ENCODE peak calls at places on chromosomes 5 and 9, in four cellular contexts. F, L, A and O are unnamed samples.

GRCh38 chr5:22242532-22242931 is 610.6 kb downstream of the CDH12 start:
- DNase-seq in F (no peak), L (no peak), A (no peak), O (no peak)

GRCh38 chr9:97640290-97640689 is 6.7 kb downstream of the NCBP1 start:
- DNase-seq in F (no peak), L (no peak), A (no peak), O (no peak)

GRCh38 chr9:1100945-1101344 is 50.8 kb downstream of the DMRT2 start:
- DNase-seq in F (peak), L (no peak), A (no peak), O (no peak)

GRCh38 chr5:137836997-137837396 is 30.7 kb upstream of the MYOT start:
- DNase-seq in F (peak), L (no peak), A (no peak), O (no peak)

GRCh38 chr9:4987996-4988421 is 2.9 kb downstream of the JAK2 start:
- DNase-seq in F (peak), L (peak), A (no peak), O (peak)

GRCh38 chr9:131854334-131854733 is 114.5 kb upstream of the RAPGEF1 start:
- DNase-seq in F (peak), L (no peak), A (no peak), O (no peak)

GRCh38 chr5:164191240-164191639 is 685.8 kb downstream of the MAT2B start:
- DNase-seq in F (peak), L (no peak), A (no peak), O (no peak)

GRCh38 chr5:82985763-82986162 is 91.4 kb downstream of the TMEM167A start:
- DNase-seq in F (no peak), L (no peak), A (no peak), O (no peak)

GRCh38 chr9:99911600-99911999 is 5.1 kb downstream of the STX17 start:
- DNase-seq in F (no peak), L (no peak), A (no peak), O (no peak)

GRCh38 chr5:149024477-149024876 is 38.4 kb downstream of the SH3TC2 start:
- DNase-seq in F (peak), L (no peak), A (no peak), O (no peak)

GRCh38 chr5:150740992-150741391 is 17.8 kb downstream of the DCTN4 start:
- DNase-seq in F (no peak), L (no peak), A (no peak), O (no peak)

GRCh38 chr5:18329346-18329745 is 695.1 kb downstream of the TAF11L14 start:
- DNase-seq in F (no peak), L (no peak), A (no peak), O (no peak)

DNA sequence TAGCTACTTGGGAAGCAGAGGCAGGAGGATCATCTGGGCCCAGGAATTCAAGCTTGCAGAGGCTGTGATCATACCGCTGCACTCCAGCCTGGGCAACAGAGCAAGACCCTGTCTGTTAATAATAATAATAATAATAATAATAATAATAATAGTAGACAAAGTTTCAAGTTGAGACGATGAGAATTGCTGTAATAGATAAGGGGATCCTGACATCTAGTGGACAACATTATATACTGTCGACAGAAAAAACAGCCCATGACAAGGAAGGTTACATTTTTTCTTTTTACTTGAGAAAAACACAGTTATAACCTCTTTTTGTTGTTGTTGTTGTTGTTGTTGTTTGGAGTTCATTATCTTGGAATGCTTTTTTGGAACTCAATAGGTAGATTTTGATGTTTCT is 35.3 kb downstream of the NDFIP1 start:
- DNase-seq in F (peak), L (peak), A (no peak), O (peak)
- TF ChIP-seq CTCF in F (peak), L (peak), A (peak), O (peak)

DNA sequence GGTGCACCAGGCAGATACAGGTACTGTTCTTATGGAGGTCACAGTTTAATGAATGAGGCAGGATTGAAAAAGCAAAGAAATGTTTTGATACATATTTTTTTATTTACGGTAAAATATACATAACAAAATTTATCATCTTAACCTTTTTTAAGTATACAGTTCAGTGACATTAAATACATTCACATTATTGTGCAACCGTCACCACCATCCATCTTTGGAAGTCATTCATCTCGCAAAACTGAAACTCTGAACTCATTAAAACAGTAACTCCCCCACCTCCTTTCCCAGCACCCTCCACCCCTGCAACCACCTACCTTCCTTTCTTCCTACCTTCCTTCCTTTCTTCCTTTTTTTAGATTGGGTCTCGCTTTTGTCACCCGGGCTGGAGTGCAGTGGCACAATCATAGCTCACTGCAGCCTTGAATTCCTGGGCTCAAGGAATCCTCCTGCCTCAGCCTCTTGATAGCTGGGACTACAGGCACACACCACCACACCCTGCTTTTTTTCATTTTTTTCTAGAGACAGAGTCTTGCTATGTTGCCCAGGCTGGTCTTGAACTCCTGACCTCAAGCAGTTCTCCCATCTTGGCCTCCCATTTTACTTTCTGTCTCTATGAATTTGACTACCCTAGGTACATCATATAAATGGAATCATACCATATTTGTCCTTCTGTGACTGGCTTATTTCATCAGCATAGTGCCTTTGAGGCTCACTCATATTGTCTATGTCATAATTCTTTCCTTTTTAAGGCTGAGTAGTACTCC is 22.5 kb upstream of the PSD2 start:
- DNase-seq in F (no peak), L (no peak), A (no peak), O (no peak)
- TF ChIP-seq CTCF in F (no peak), L (no peak), A (no peak), O (no peak)

DNA sequence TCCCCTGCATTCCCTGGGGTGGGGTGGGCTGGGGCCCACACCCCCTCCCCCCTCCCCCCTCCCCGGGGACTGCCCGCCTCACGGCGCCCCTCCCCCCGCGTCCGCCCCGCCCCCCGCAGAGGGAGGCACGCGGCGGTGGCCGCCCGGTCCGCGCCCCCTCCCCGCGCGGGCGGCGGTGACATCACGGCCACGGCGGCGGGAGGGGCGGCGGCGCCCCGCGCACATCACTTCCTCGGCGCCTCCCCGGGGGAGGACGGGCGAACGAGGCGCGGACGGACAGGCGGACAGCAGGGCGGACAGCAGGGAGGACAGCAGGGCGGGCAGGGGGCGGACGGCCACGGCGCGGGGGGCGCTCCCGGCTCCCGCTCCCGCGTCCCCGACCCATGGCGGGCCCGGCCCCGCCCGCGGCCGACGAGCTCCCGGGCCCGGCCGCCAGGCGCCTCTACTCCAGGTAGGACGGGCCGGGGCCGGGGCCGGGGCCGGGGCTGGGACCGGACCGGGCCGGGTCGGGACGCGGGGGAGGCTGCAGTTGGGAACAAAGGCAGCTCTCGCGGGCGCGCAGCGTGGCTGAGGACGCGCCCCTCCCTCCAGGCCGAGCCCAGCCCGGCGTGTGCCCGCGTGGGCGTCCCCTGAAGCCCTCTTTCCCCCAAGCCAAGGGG is at the start of gene GPSM1:
- DNase-seq in F (peak), L (peak), A (no peak), O (no peak)
- TF ChIP-seq CTCF in F (no peak), L (no peak), A (no peak), O (no peak)

GRCh38 chr5:56840597-56840996 is 25.2 kb downstream of the MAP3K1 start:
- DNase-seq in F (no peak), L (no peak), A (no peak), O (no peak)

GRCh38 chr5:56837386-56837785 is 22.0 kb downstream of the MAP3K1 start:
- DNase-seq in F (peak), L (no peak), A (no peak), O (no peak)

GRCh38 chr5:56838409-56839039 is 23.2 kb downstream of the MAP3K1 start:
- DNase-seq in F (peak), L (peak), A (no peak), O (peak)

GRCh38 chr5:56839062-56839461 is 23.7 kb downstream of the MAP3K1 start:
- DNase-seq in F (no peak), L (no peak), A (no peak), O (no peak)

DNA sequence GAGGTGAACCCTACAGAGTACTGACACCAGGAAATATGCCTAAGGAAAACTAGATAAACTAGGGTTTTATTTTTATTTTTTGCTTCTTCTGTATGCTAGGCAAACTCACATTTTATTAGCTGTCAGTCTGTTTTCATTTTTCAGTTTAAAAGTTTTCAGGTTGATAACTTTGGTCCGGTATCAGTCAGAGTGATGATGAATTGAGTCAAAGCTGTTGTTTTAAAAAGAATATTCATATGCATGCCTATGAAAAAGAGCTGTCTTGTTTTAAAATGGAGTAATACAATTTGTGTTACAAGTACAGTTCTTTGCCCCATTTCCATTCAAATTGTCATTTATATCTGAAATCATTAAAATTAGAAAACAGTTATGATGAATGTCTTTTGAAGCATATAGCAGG is 22.6 kb downstream of the MAP3K1 start:
- DNase-seq in F (no peak), L (no peak), A (no peak), O (no peak)
- TF ChIP-seq CTCF in F (no peak), L (no peak), A (no peak), O (no peak)

DNA sequence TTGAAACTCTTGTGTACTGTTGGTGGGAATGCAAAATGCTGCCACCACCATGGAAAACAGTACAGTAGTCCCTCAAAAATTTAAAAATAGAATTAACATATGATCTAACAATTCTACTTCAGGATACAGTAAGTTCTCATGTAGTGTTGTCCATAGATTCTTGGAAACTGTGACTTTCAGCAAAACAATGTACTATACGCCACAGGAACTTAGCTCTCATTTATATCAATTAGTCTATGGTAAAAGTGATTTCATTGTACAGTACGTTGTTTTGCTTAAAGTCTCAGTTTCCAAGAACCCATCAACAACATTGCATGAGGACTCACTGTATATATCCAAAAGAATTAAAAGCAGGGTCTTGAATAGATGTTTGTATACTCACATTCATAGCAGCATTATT is 233.5 kb upstream of the GAS1 start:
- DNase-seq in F (no peak), L (no peak), A (no peak), O (no peak)
- TF ChIP-seq CTCF in F (no peak), L (no peak), A (no peak), O (no peak)

GRCh38 chr5:108681079-108681921 is 66.4 kb upstream of the FER start:
- DNase-seq in F (peak), L (peak), A (no peak), O (peak)
- TF ChIP-seq CTCF in F (peak), L (peak), A (peak), O (peak)

GRCh38 chr9:2424564-2425153 is 196.9 kb upstream of the VLDLR start:
- DNase-seq in F (no peak), L (no peak), A (no peak), O (no peak)

DNA sequence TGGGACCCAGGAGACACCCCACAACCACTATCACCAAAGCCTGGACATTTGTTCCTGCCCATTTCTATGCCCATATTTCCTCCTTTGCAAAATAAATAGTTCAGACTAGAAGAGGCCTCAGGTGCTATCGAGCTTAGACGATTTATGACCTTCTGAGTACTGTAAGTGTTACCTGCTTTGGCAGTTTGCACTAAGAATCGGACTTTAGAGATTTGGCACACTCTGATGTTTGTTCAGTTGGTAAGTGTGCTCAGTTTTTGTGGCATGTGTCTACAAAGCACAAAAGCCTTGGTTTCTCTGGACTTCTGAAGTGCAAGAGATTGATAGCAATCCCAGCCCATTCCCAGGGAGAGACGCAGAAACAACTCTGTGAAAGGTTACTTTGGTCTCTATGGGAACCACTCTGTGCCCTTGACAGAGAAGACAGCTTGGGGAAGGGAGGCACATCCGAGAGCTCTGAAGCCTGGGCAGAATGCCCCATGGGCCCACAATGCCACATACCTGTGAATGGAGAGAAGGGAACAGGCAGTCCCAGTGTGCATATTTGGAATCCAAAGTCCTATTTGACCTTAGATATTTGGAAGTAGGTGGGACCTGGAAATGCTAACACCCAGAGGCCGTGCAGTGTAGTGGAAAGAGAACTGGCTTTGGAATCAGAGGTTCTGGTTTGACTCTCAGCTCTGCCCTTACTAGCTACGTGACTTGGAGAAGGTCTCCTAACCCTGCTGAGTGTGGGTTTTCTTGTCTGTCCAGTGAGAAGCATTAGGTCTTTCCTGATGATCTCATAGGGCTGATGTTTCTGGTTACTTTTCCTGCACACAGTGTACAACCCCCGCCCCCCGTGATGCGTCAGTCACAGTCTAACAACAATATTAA is 194.3 kb upstream of the VLDLR start:
- DNase-seq in F (peak), L (no peak), A (no peak), O (no peak)
- TF ChIP-seq CTCF in F (no peak), L (no peak), A (no peak), O (no peak)

GRCh38 chr5:115767424-115767823 is 49.0 kb downstream of the CDO1 start:
- DNase-seq in F (no peak), L (no peak), A (no peak), O (no peak)

GRCh38 chr5:115774684-115775083 is 41.8 kb downstream of the CDO1 start:
- DNase-seq in F (no peak), L (no peak), A (no peak), O (no peak)

GRCh38 chr5:115773010-115773580 is 43.4 kb downstream of the CDO1 start:
- DNase-seq in F (no peak), L (no peak), A (no peak), O (no peak)

GRCh38 chr5:115766608-115767007 is 49.9 kb downstream of the CDO1 start:
- DNase-seq in F (no peak), L (no peak), A (no peak), O (no peak)

DNA sequence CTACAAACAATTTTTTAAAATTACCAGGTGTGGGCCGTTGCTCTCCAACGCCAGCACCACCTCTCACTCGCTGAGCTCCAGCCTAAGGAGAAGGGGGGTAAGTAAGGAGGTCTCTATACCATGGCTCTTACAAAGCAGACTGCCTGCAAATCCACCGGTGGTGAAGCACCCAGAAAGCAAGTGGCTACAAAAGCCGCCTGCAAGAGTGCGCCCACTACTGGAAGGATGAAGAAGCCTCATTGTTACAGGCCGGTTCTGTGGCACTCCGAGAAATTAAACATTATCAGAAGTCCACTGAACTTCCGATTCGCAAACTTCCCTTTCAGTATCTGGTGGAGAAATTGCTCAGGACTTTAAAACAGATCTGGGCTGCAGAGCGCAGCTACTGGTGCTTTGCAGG is 46.0 kb downstream of the CDO1 start:
- DNase-seq in F (no peak), L (no peak), A (no peak), O (no peak)
- TF ChIP-seq CTCF in F (peak), L (peak), A (peak), O (no peak)

GRCh38 chr5:101590384-101590783 is 687.3 kb upstream of the ST8SIA4 start:
- DNase-seq in F (no peak), L (peak), A (no peak), O (no peak)
- TF ChIP-seq CTCF in F (no peak), L (peak), A (peak), O (no peak)

DNA sequence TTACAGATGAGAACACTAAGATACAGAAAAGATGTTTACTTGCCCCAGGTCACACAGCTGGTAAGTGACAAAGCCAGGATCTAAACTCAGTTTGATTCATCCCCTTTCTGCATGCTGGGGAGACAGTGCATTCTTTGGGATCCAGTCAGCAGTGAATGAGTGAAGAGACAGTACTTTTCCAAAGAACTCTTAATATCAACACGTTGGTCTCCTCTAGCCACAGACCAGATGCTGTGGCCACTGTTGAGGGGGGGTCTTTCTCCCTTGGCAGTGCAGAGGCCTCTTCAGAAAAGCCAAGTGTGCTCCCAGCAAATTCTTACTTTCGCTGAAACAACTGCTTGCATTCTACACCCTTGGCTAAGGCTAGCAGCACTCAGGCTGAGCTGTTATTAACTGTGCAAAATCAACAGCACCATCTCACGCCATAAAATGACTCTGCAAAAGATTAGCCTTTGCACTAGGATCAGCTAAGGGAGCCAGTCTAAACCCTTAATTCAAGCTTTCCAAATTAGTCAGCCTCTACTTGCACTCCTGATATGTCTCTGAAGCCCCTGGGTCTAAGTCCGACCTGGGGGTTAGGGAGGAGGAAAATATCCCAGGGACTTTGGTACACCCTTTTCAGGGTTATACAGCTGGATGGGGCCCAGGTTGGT is 4.8 kb upstream of the TMEM171 start:
- DNase-seq in F (peak), L (no peak), A (no peak), O (no peak)
- TF ChIP-seq CTCF in F (no peak), L (no peak), A (no peak), O (no peak)